ENCODE peak calls at places on chromosome 1, in nine cellular contexts. D, Q, A, B, U, G, I, Y and L are unnamed samples.

GRCh38 chr1:187038789-187039188 is 210.0 kb downstream of the PLA2G4A start:
- DNase-seq in A (no peak), Q (peak; percentile 10), G (no peak), U (no peak), B (no peak), Y (peak; percentile 6), I (peak; percentile 81), D (no peak), L (no peak)

GRCh38 chr1:228459091-228459993 is 27.8 kb upstream of the RNF187 start:
- DNase-seq in G (peak; percentile 69), Q (peak; percentile 89), B (peak; percentile 74), U (peak; percentile 77), A (peak; percentile 47), I (peak; percentile 74), Y (peak; percentile 86), D (peak; percentile 79), L (peak; percentile 82)

GRCh38 chr1:208235983-208236761 is 8.0 kb downstream of the PLXNA2 start:
- DNase-seq in I (no peak), A (peak; percentile 51), G (no peak), Y (peak; percentile 89), D (no peak), U (no peak), Q (peak; percentile 82), B (peak; percentile 79), L (peak; percentile 88)

GRCh38 chr1:46481961-46482360 is 7.7 kb upstream of the DMBX1 start:
- DNase-seq in I (no peak), A (no peak), B (no peak), Q (no peak), U (no peak), D (no peak), G (no peak), Y (no peak), L (peak; percentile 4)

GRCh38 chr1:238252033-238252802 is 361.5 kb upstream of the ZP4 start:
- DNase-seq in G (no peak), D (peak; percentile 68), B (peak; percentile 51), U (no peak), A (peak; percentile 20), Y (peak; percentile 47), I (peak; percentile 58), Q (peak; percentile 56), L (peak; percentile 50)

GRCh38 chr1:24526940-24527542 is 24.4 kb downstream of the RCAN3 start:
- DNase-seq in B (no peak), Y (peak; percentile 26), A (no peak), G (peak; percentile 54), I (no peak), Q (peak; percentile 56), U (no peak), D (no peak), L (no peak)

GRCh38 chr1:8560611-8561544 is 243.0 kb downstream of the SLC45A1 start:
- DNase-seq in G (peak; percentile 53), D (peak; percentile 61), I (peak; percentile 27), Q (peak; percentile 75), A (peak; percentile 26), B (no peak), U (no peak), Y (peak; percentile 68), L (no peak)

GRCh38 chr1:222914861-222915632 is 100.2 kb downstream of the DISP1 start:
- DNase-seq in U (no peak), Q (peak; percentile 90), A (no peak), G (no peak), B (no peak), I (no peak), Y (peak; percentile 56), D (no peak), L (no peak)

GRCh38 chr1:208409171-208409570 is 165.0 kb upstream of the PLXNA2 start:
- DNase-seq in D (no peak), Y (no peak), G (no peak), A (no peak), B (no peak), U (no peak), I (no peak), Q (no peak), L (no peak)

GRCh38 chr1:223711173-223711572 is 1.2 kb upstream of the CAPN2 start:
- DNase-seq in A (no peak), U (no peak), G (no peak), D (no peak), Y (no peak), I (peak; percentile 50), B (no peak), Q (peak; percentile 66), L (no peak)

GRCh38 chr1:24957016-24957807 is 27.1 kb upstream of the RUNX3 start:
- DNase-seq in Y (no peak), G (no peak), U (no peak), Q (no peak), I (peak; percentile 3), A (no peak), B (no peak), D (no peak), L (peak; percentile 52)

GRCh38 chr1:2543543-2544092 is 12.6 kb upstream of the TNFRSF14 start:
- DNase-seq in U (no peak), A (no peak), G (peak; percentile 73), D (peak; percentile 46), Y (peak; percentile 60), Q (peak; percentile 46), I (no peak), B (no peak), L (no peak)

GRCh38 chr1:200279810-200280411 is 129.9 kb downstream of the ZNF281 start:
- DNase-seq in Y (peak; percentile 51), I (peak; percentile 53), G (peak; percentile 51), A (no peak), D (peak; percentile 52), U (no peak), Q (peak; percentile 61), B (no peak), L (peak; percentile 51)

DNA sequence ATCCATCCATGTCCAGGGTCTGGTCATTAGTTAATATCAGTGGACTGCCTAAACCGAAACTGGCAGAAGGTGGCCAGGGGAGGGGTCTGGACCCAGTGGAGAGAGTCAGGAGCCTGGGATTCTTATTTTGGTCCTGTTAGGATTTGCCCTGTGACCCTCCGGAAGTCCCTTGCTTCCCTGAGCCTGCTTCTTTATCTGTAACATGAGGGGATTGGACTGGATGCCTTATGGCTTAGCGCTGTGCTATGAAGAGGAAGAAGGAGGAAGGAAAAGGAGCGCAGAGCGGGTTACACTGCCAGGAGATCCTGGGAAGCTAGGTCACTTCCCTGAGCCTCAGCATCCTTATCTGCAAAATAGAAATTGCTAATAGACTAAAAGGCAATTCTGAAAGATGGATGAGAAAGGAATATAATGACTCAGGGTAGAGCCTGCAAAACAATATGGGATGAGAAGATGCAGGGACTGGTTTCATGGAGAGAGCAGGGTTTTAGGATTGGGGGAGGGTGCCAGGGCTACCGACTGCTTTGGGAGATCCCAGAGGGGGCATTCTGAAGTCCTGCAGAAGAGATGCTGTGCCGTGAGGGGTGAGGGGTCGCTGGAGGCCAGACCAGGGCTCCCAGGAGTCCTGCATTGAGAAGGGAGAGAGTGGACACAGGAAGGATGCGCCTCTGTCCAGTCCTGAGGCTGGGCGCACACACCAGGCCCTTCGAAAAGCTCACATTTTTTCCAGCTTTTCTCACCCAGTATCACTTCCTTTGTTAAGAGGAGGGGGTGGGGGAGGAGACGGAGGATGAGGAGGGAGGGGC is 457 bp upstream of the ADORA1 start:
- DNase-seq in D (no peak), Y (peak; percentile 51), Q (peak; percentile 58), A (no peak), G (no peak), B (no peak), I (no peak), U (no peak), L (no peak)
- H3K4me1 ChIP-seq in D (peaks cover 54% of the 10 kb centered on the region), Y (peaks cover 54% of the 10 kb centered on the region), Q (peaks cover 16% of the 10 kb centered on the region), A (peaks cover 63% of the 10 kb centered on the region), G (no peaks in the 10 kb centered on the region), B (peaks cover 42% of the 10 kb centered on the region), I (peaks cover 13% of the 10 kb centered on the region), U (peaks cover 41% of the 10 kb centered on the region), L (no peaks in the 10 kb centered on the region)

GRCh38 chr1:206895837-206896242 is 1.4 kb upstream of the IL24 start:
- DNase-seq in A (no peak), U (no peak), I (no peak), D (no peak), G (no peak), Y (peak; percentile 93), Q (peak; percentile 85), B (no peak), L (no peak)
- H3K4me1 ChIP-seq in A (peaks cover 3% of the 10 kb centered on the region), U (peaks cover 22% of the 10 kb centered on the region), I (peaks cover 73% of the 10 kb centered on the region), D (no peaks in the 10 kb centered on the region), G (peaks cover 13% of the 10 kb centered on the region), Y (peaks cover 7% of the 10 kb centered on the region), Q (peaks cover 60% of the 10 kb centered on the region), B (peaks cover 14% of the 10 kb centered on the region), L (no peaks in the 10 kb centered on the region)

GRCh38 chr1:203180611-203181330 is 5.1 kb upstream of the MYBPH start:
- DNase-seq in G (no peak), B (no peak), A (no peak), Y (no peak), U (peak; percentile 19), D (no peak), I (no peak), Q (no peak), L (no peak)

GRCh38 chr1:203178821-203179220 is 3.2 kb upstream of the MYBPH start:
- DNase-seq in I (no peak), U (no peak), A (no peak), Y (no peak), D (no peak), Q (no peak), B (no peak), G (no peak), L (no peak)

GRCh38 chr1:203177471-203178039 is 1.9 kb upstream of the MYBPH start:
- DNase-seq in G (no peak), Y (peak; percentile 66), I (peak; percentile 32), Q (peak; percentile 88), D (no peak), B (peak; percentile 85), A (no peak), U (peak; percentile 48), L (peak; percentile 79)

GRCh38 chr1:203178083-203178482 is 2.5 kb upstream of the MYBPH start:
- DNase-seq in A (no peak), G (no peak), Y (peak; percentile 33), B (no peak), I (no peak), D (no peak), Q (peak; percentile 62), U (no peak), L (peak; percentile 36)

DNA sequence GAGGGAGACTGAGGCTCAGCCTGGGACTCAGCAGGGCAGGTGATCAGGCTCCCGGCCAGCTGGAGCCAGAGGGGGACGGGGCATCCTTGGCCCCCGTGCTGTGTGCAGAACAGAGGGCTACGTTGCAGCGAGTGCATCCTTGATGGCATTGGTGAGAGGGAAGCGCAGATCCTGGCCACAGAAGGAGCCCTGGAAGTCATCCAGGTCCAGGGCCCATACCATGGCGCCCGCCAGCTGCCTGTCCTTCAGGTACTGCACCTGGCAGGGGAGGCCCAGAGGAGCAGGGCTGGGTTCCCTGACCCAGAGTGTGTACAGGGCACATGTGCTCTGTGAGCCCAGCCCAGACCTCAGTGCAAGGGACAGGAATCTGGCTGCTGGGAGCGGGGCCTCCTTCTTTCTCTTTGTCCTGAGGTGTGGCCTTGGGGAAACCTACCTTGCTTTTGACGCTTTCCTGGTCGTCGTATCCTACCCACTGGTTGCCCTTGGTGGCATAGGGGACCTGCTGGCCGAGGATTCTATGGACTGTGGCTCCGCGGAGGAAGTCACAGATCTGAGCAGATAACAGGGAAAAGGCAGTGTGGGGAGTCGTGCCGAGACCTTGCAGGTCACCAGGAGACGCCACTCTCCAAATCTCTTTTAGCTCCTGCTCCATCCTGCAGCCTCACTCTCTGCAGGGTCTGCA is 3.8 kb upstream of the MYBPH start:
- DNase-seq in A (no peak), G (no peak), B (no peak), I (no peak), D (no peak), Q (no peak), U (no peak), Y (no peak), L (no peak)
- H3K4me1 ChIP-seq in A (peaks cover 10% of the 10 kb centered on the region), G (no peaks in the 10 kb centered on the region), B (peaks cover 40% of the 10 kb centered on the region), I (peaks cover 6% of the 10 kb centered on the region), D (peaks cover 15% of the 10 kb centered on the region), Q (peaks cover 33% of the 10 kb centered on the region), U (peaks cover 7% of the 10 kb centered on the region), Y (peaks cover 24% of the 10 kb centered on the region), L (no peaks in the 10 kb centered on the region)

GRCh38 chr1:41362749-41363631 is 1.8 kb downstream of the FOXO6 start:
- DNase-seq in U (no peak), A (no peak), D (no peak), Y (no peak), I (no peak), G (peak; percentile 46), Q (no peak), B (no peak), L (no peak)
- H3K4me1 ChIP-seq in U (peaks cover 15% of the 10 kb centered on the region), A (peaks cover 60% of the 10 kb centered on the region), D (peaks cover 46% of the 10 kb centered on the region), Y (peaks cover 46% of the 10 kb centered on the region), I (peaks cover 34% of the 10 kb centered on the region), G (peaks cover 30% of the 10 kb centered on the region), Q (no peaks in the 10 kb centered on the region), B (peaks cover 49% of the 10 kb centered on the region), L (no peaks in the 10 kb centered on the region)